ENCODE peak calls at places on chromosomes 5 and 9, in eight cellular contexts. K is CD4-positive, CD25-positive, alpha-beta regulatory T cell; F is spleen; H is heart left ventricle; V is OCI-LY7; R is naive thymus-derived CD4-positive, alpha-beta T cell; I is cardiac muscle cell; B is Peyer's patch. N is an unnamed sample.

GRCh38 chr5:168651654-168652053 is 72.5 kb upstream of the PANK3 start:
- DNase-seq in F (no peak), H (no peak), K (no peak), B (no peak), R (no peak), I (no peak), V (no peak), N (no peak)

GRCh38 chr5:35904443-35905132 is 33.8 kb downstream of the CAPSL start:
- DNase-seq in K (no peak), H (no peak), B (no peak), V (peak; percentile 96), I (no peak), F (no peak), R (no peak), N (no peak)

GRCh38 chr9:124279531-124280175 is 21.9 kb downstream of the NEK6 start:
- DNase-seq in R (no peak), I (no peak), H (no peak), V (no peak), K (no peak), F (no peak), B (no peak), N (no peak)

GRCh38 chr5:7897014-7897600 is 28.2 kb downstream of the MTRR start:
- DNase-seq in R (peak; percentile 5), H (no peak), B (no peak), V (no peak), F (no peak), I (peak; percentile 10), K (no peak), N (peak; percentile 11)

GRCh38 chr5:65395526-65396155 is 86.1 kb downstream of the ADAMTS6 start:
- DNase-seq in R (no peak), H (no peak), K (no peak), B (no peak), V (no peak), I (no peak), F (no peak), N (no peak)

GRCh38 chr9:19229725-19230355 is 653 bp upstream of the DENND4C start:
- DNase-seq in K (peak; percentile 52), R (peak; percentile 69), V (peak; percentile 81), B (no peak), H (no peak), I (peak; percentile 79), F (peak; percentile 94), N (peak; percentile 76)

GRCh38 chr9:15510789-15511575 is at the start of gene PSIP1:
- DNase-seq in V (peak; percentile 94), H (peak; percentile 77), I (peak; percentile 88), B (peak; percentile 83), R (peak; percentile 96), K (peak; percentile 83), F (peak; percentile 95), N (peak; percentile 83)

GRCh38 chr5:34717426-34718327 is 61.5 kb downstream of the RAI14 start:
- DNase-seq in B (no peak), R (no peak), I (peak; percentile 41), K (no peak), H (no peak), F (no peak), V (no peak), N (no peak)

GRCh38 chr5:616342-617039 is 4.4 kb downstream of the CEP72 start:
- DNase-seq in H (peak; percentile 13), V (no peak), K (no peak), I (no peak), B (peak; percentile 13), R (no peak), F (peak; percentile 62), N (no peak)

GRCh38 chr5:132209131-132209530 is 18.5 kb downstream of the P4HA2 start:
- DNase-seq in K (no peak), F (no peak), H (no peak), R (no peak), I (no peak), B (no peak), V (no peak), N (no peak)

GRCh38 chr5:37701868-37702267 is 138.0 kb downstream of the GDNF start:
- DNase-seq in R (no peak), K (no peak), B (no peak), V (no peak), I (no peak), F (no peak), H (no peak), N (no peak)

GRCh38 chr5:140005145-140005591 is 37.9 kb downstream of the NRG2 start:
- DNase-seq in I (no peak), R (no peak), K (no peak), V (no peak), H (no peak), B (no peak), F (no peak), N (no peak)

GRCh38 chr5:163189023-163189553 is 248.3 kb upstream of the CCNG1 start:
- DNase-seq in I (no peak), F (no peak), V (no peak), H (no peak), R (no peak), K (no peak), B (no peak), N (no peak)

GRCh38 chr5:114450516-114450909 is 88.6 kb downstream of the KCNN2 start:
- DNase-seq in K (no peak), F (no peak), B (no peak), V (no peak), R (no peak), I (no peak), H (no peak), N (no peak)

GRCh38 chr5:55982957-55983381 is 11.8 kb downstream of the IL6ST start:
- DNase-seq in H (no peak), F (no peak), B (no peak), V (no peak), I (no peak), K (no peak), R (peak; percentile 47), N (peak; percentile 50)

DNA sequence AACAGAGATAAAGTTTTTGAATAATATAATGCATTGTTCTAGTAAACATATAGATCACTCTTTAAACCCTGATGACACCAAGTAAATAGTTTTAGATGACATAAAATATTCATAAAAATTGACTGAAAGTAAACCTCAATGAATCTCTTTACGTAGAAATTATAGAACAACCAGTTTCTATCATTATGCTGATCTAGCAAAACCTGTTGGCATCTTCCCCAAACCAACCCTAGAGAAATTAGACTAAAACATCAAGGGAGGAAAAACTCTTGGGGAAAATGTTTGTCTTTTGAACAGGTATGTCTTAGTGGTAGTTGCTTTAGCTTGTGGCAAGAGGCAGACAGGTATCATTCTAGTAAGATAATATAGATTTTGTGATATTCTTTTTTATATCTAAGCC is 747.0 kb upstream of the CDH6 start:
- DNase-seq in R (no peak), K (no peak), H (no peak), I (no peak), V (no peak), F (no peak), B (no peak), N (no peak)
- H3K27ac ChIP-seq in R (no peak overlapping the region), K (no peak overlapping the region), H (no peak overlapping the region), I (no peak overlapping the region), V (no peak overlapping the region), F (no peak overlapping the region), B (no peak overlapping the region), N (no peak overlapping the region)

GRCh38 chr9:98971915-98972223 is 28.2 kb downstream of the COL15A1 start:
- DNase-seq in B (no peak), H (no peak), V (no peak), R (no peak), F (no peak), I (no peak), K (no peak), N (no peak)
- H3K27ac ChIP-seq in B (peak overlapping the region; percentile 41), H (peak overlapping the region; percentile 62), V (no peak overlapping the region), R (no peak overlapping the region), F (no peak overlapping the region), I (no peak overlapping the region), K (no peak overlapping the region), N (peak overlapping the region; percentile 69)

DNA sequence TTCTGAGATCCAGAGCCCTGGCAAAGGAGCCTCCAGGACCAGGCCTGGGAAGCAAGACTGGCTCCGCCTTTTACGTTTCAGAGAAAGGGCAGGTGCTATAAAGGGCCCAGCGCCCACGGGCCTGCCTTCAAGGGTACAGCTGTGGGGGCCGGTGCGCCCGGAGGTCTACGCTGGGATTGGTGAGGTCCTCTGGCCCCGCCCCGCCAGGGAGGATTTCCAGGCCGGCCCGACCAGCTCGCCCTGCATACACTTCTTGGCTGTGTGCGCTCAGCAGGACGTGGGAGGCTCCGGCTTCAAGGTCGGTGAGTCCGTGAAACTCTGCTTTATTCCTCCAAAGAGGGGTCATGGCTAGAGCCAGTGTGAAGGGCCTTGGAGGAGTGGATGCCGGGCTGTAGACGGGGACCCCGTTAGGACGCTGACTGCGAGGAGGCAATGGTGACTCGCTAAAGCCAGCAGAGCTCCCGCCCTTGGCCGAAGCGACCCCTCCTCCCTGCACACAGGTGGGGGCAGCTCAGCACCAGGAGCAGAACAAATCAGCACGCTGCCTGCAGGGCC is at the start of gene CKMT2:
- DNase-seq in I (peak; percentile 87), R (no peak), V (no peak), F (peak; percentile 83), K (no peak), H (peak; percentile 88), B (peak; percentile 18), N (peak; percentile 57)
- H3K27ac ChIP-seq in I (peak within 1 kb of the TSS; percentile 94), R (no peak within 1 kb of the TSS), V (no peak within 1 kb of the TSS), F (peak within 1 kb of the TSS; percentile 68), K (no peak within 1 kb of the TSS), H (peak within 1 kb of the TSS; percentile 89), B (peak within 1 kb of the TSS; percentile 56), N (peak within 1 kb of the TSS; percentile 30)

GRCh38 chr9:68733021-68733405 is 28.0 kb downstream of the PIP5K1B start:
- DNase-seq in V (no peak), R (no peak), F (no peak), H (no peak), B (no peak), I (no peak), K (no peak), N (no peak)
- H3K27ac ChIP-seq in V (no peak overlapping the region), R (no peak overlapping the region), F (no peak overlapping the region), H (no peak overlapping the region), B (peak overlapping the region; percentile 71), I (no peak overlapping the region), K (no peak overlapping the region), N (peak overlapping the region; percentile 80)

DNA sequence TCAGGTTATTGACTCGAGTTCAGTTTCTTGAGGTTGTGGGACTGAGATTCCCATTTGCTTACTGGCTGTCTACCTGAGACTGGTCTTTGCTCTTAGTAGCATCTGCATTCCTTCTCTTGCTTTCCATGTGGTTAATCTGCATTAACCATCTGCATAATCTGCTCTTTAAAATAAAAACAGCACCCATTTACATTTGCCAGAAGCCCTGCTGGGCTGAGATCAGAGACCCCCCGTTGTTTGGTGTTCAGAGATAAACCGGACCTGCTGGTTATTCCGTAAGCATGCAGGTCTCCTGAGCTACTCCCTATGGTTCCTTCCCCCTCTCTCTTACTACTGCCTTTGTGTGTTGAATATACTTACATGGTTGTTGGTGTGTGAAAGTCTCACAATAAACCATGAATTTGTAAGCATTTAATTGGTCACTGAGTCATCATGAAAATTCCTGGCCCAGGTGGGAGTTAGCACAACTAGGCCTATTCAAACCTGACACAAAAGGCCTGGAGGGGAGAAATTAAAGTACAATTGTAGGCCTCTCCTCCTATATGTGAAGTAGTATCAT is 396.7 kb downstream of the MRPS30 start:
- DNase-seq in V (no peak), K (no peak), I (no peak), B (no peak), F (no peak), H (no peak), R (no peak), N (no peak)
- H3K27ac ChIP-seq in V (no peak overlapping the region), K (no peak overlapping the region), I (no peak overlapping the region), B (no peak overlapping the region), F (no peak overlapping the region), H (no peak overlapping the region), R (no peak overlapping the region), N (no peak overlapping the region)

GRCh38 chr9:127858041-127858512 is 3.6 kb upstream of the ENG start:
- DNase-seq in I (no peak), H (peak; percentile 80), B (no peak), K (no peak), F (no peak), V (no peak), R (no peak), N (no peak)
- H3K27ac ChIP-seq in I (peak overlapping the region; percentile 79), H (peak overlapping the region; percentile 34), B (peak overlapping the region; percentile 30), K (no peak overlapping the region), F (peak overlapping the region; percentile 89), V (no peak overlapping the region), R (no peak overlapping the region), N (peak overlapping the region; percentile 10)

N was measured in transverse colon.